ENCODE peak calls at places on chromosomes 2 and 18, in six cellular contexts. Z, T, H, M, U and X are unnamed samples.

GRCh38 chr2:232343816-232344215 is 34.7 kb upstream of the ALPP start:
- DNase-seq in H (no peak), M (peak), U (no peak), Z (no peak), T (no peak), X (no peak)

GRCh38 chr2:42359894-42360483 is 1.0 kb downstream of the COX7A2L start:
- DNase-seq in T (no peak), H (no peak), U (peak), Z (no peak), M (no peak), X (no peak)

GRCh38 chr18:65821890-65822289 is 71.1 kb downstream of the CDH7 start:
- DNase-seq in T (no peak), U (no peak), H (no peak), M (no peak), Z (no peak), X (no peak)

GRCh38 chr2:21039979-21040467 is 3.9 kb downstream of the APOB start:
- DNase-seq in M (no peak), Z (no peak), H (no peak), U (no peak), T (no peak), X (no peak)

GRCh38 chr2:196970089-196970488 is 43.6 kb upstream of the PGAP1 start:
- DNase-seq in Z (no peak), T (no peak), M (no peak), H (no peak), U (peak), X (no peak)

GRCh38 chr2:235234711-235235110 is 259.1 kb upstream of the AGAP1 start:
- DNase-seq in Z (no peak), T (no peak), M (no peak), U (peak), H (no peak), X (no peak)

GRCh38 chr2:128799284-128799552 is 480.6 kb upstream of the HS6ST1 start:
- DNase-seq in M (no peak), U (no peak), T (no peak), Z (no peak), H (no peak), X (no peak)

GRCh38 chr2:99682280-99683060 is 192.7 kb upstream of the REV1 start:
- DNase-seq in Z (no peak), H (peak), U (no peak), T (no peak), M (no peak), X (peak)

GRCh38 chr2:159526433-159526832 is 89.9 kb downstream of the BAZ2B start:
- DNase-seq in H (no peak), U (no peak), M (no peak), T (no peak), Z (no peak), X (no peak)

GRCh38 chr2:65364986-65365733 is 67.2 kb downstream of the SPRED2 start:
- DNase-seq in M (no peak), T (no peak), H (no peak), Z (no peak), U (no peak), X (no peak)

GRCh38 chr2:73907840-73908452 is 15.1 kb downstream of the ACTG2 start:
- DNase-seq in H (peak), Z (no peak), M (no peak), U (peak), T (no peak), X (no peak)

GRCh38 chr2:219228026-219228744 is 1.3 kb downstream of the ATG9A start:
- DNase-seq in T (no peak), Z (no peak), M (peak), U (no peak), H (no peak), X (no peak)

GRCh38 chr2:153189091-153189490 is 289.5 kb downstream of the RPRM start:
- DNase-seq in M (no peak), H (no peak), Z (no peak), T (no peak), U (no peak), X (no peak)

GRCh38 chr2:150135223-150135883 is 352.1 kb downstream of the RND3 start:
- DNase-seq in H (no peak), T (no peak), U (no peak), M (no peak), Z (no peak), X (no peak)

GRCh38 chr18:4510709-4511108 is 55.6 kb upstream of the DLGAP1 start:
- DNase-seq in U (peak), Z (no peak), H (no peak), T (no peak), M (peak), X (no peak)

GRCh38 chr2:218745559-218746469 is 35.2 kb downstream of the TTLL4 start:
- DNase-seq in H (no peak), M (peak), U (no peak), Z (peak), T (no peak), X (peak)

GRCh38 chr18:8142131-8142711 is 467.0 kb upstream of the RAB12 start:
- DNase-seq in Z (no peak), M (no peak), H (no peak), U (peak), T (no peak), X (no peak)

GRCh38 chr18:37564796-37565137 is 831 bp downstream of the CELF4 start:
- DNase-seq in T (peak), H (peak), Z (no peak), U (peak), M (peak), X (no peak)

GRCh38 chr2:225122007-225122406 is 79.7 kb upstream of the DOCK10 start:
- DNase-seq in Z (no peak), M (peak), H (no peak), U (no peak), T (no peak), X (no peak)

GRCh38 chr2:241559489-241560180 is 1.1 kb downstream of the BOK start:
- DNase-seq in H (peak), M (peak), Z (no peak), U (peak), T (no peak), X (no peak)

GRCh38 chr18:78562446-78563020 is 417.1 kb upstream of the SALL3 start:
- DNase-seq in Z (no peak), U (no peak), M (peak), H (no peak), T (no peak), X (no peak)

GRCh38 chr2:156892449-156893335 is 364.8 kb upstream of the GALNT5 start:
- DNase-seq in T (no peak), M (no peak), U (peak), Z (no peak), H (peak), X (no peak)

GRCh38 chr18:7919565-7919964 is 352.4 kb downstream of the PTPRM start:
- DNase-seq in Z (no peak), T (no peak), H (no peak), U (no peak), M (no peak), X (no peak)

GRCh38 chr2:102504833-102505232 is 31.8 kb downstream of the SLC9A4 start:
- DNase-seq in T (no peak), M (no peak), U (no peak), Z (no peak), H (no peak), X (no peak)